ENCODE peak calls at places on chromosome 2, in eight cellular contexts. S, N, T, Q, K, O, J and H are unnamed samples.

GRCh38 chr2:128447538-128447885 is 128.8 kb upstream of the HS6ST1 start:
- DNase-seq in S (no peak), N (no peak), T (no peak), Q (no peak), K (no peak), O (no peak), J (no peak), H (no peak)

GRCh38 chr2:180385601-180386201 is 378.6 kb upstream of the CWC22 start:
- DNase-seq in S (peak), N (no peak), T (no peak), Q (no peak), K (peak), O (no peak), J (no peak), H (no peak)

GRCh38 chr2:136572335-136572734 is 193.0 kb upstream of the THSD7B start:
- DNase-seq in S (no peak), N (no peak), T (no peak), Q (no peak), K (no peak), O (no peak), J (no peak), H (no peak)

GRCh38 chr2:28610583-28611201 is 114.8 kb downstream of the PLB1 start:
- DNase-seq in S (peak), N (no peak), T (no peak), Q (no peak), K (peak), O (peak), J (no peak), H (no peak)

GRCh38 chr2:148338544-148338943 is 306.0 kb upstream of the EPC2 start:
- DNase-seq in S (peak), N (no peak), T (no peak), Q (no peak), K (peak), O (peak), J (no peak), H (no peak)

GRCh38 chr2:85668009-85668856 is at the start of gene SFTPB:
- DNase-seq in S (no peak), N (no peak), T (no peak), Q (no peak), K (peak), O (no peak), J (no peak), H (no peak)

GRCh38 chr2:9657083-9657482 is 26.3 kb upstream of the YWHAQ start:
- DNase-seq in S (no peak), N (no peak), T (no peak), Q (no peak), K (no peak), O (no peak), J (no peak), H (no peak)

GRCh38 chr2:65666156-65666725 is 233.8 kb upstream of the SPRED2 start:
- DNase-seq in S (peak), N (no peak), T (no peak), Q (no peak), K (peak), O (peak), J (no peak), H (no peak)

GRCh38 chr2:31475692-31476091 is 61.1 kb upstream of the XDH start:
- DNase-seq in S (peak), N (no peak), T (no peak), Q (no peak), K (peak), O (peak), J (no peak), H (peak)

GRCh38 chr2:220512419-220512818 is 885.0 kb downstream of the SLC4A3 start:
- DNase-seq in S (peak), N (no peak), T (no peak), Q (no peak), K (peak), O (peak), J (no peak), H (no peak)

GRCh38 chr2:58291726-58292430 is 50.8 kb upstream of the FANCL start:
- DNase-seq in S (no peak), N (no peak), T (no peak), Q (no peak), K (no peak), O (no peak), J (no peak), H (peak)